ENCODE peak calls at places on chromosomes 1 and 21, in eight cellular contexts. L, B, G, S, W, I, E and Q are unnamed samples.

GRCh38 chr1:2134604-2135307 is 59.8 kb downstream of the FAAP20 start:
- DNase-seq in L (no peak), B (no peak), G (no peak), S (peak), W (no peak), I (no peak), E (no peak), Q (no peak)

GRCh38 chr21:44931137-44931500 is 8.7 kb upstream of the SLX9 start:
- DNase-seq in L (peak), B (peak), G (no peak), S (no peak), W (no peak), I (no peak), E (no peak), Q (peak)

GRCh38 chr1:178870944-178871343 is at the start of gene ANGPTL1:
- DNase-seq in L (no peak), B (no peak), G (peak), S (no peak), W (no peak), I (no peak), E (no peak), Q (no peak)

GRCh38 chr1:2942410-2942809 is 78.9 kb upstream of the ACTRT2 start:
- DNase-seq in L (no peak), B (no peak), G (no peak), S (peak), W (no peak), I (no peak), E (no peak), Q (no peak)

GRCh38 chr1:205248793-205249601 is 21.3 kb downstream of the TMCC2 start:
- DNase-seq in L (peak), B (no peak), G (no peak), S (peak), W (no peak), I (no peak), E (no peak), Q (no peak)

GRCh38 chr1:230456478-230456877 is 30.3 kb upstream of the PGBD5 start:
- DNase-seq in L (no peak), B (no peak), G (no peak), S (no peak), W (no peak), I (no peak), E (no peak), Q (no peak)

GRCh38 chr1:205329719-205330118 is 8.2 kb upstream of the NUAK2 start:
- DNase-seq in L (no peak), B (no peak), G (no peak), S (no peak), W (no peak), I (no peak), E (no peak), Q (no peak)

GRCh38 chr1:3314561-3315271 is 139.7 kb upstream of the ARHGEF16 start:
- DNase-seq in L (no peak), B (no peak), G (peak), S (no peak), W (no peak), I (no peak), E (no peak), Q (no peak)

GRCh38 chr1:10920063-10920626 is 92.3 kb upstream of the TARDBP start:
- DNase-seq in L (no peak), B (no peak), G (no peak), S (no peak), W (no peak), I (no peak), E (peak), Q (no peak)